ENCODE peak calls at places on chromosomes 11 and 22, in five cellular contexts. L is D341Med; S is EL; Q is stimulated activated CD4-positive, alpha-beta T cell treated with anti-CD3 and anti-CD28 coated beads, Interleukin-4, amount 100 ng/mL, for 4 hours; A is RPMI7951. U is an unnamed sample.
A peak's percentile ranks its signal among the peaks of the same experiment; 100 is the strongest.

GRCh38 chr11:66851698-66852465 is 5.0 kb upstream of the LRFN4 start:
- DNase-seq in L (no peak), S (no peak), Q (no peak), A (no peak), U (no peak)

GRCh38 chr22:28822930-28823481 is 22.6 kb upstream of the XBP1 start:
- DNase-seq in L (no peak), S (no peak), Q (peak; percentile 19), A (no peak), U (no peak)

GRCh38 chr11:7592706-7593105 is 78.9 kb downstream of the PPFIBP2 start:
- DNase-seq in L (no peak), S (peak; percentile 34), Q (no peak), A (no peak), U (peak; percentile 63)

GRCh38 chr11:102446606-102447005 is 6.0 kb downstream of the TMEM123 start:
- DNase-seq in L (no peak), S (peak; percentile 92), Q (no peak), A (peak; percentile 77), U (peak; percentile 74)

GRCh38 chr22:41641854-41642253 is 20.8 kb downstream of the XRCC6 start:
- DNase-seq in L (no peak), S (no peak), Q (no peak), A (no peak), U (no peak)

GRCh38 chr22:38923463-38924196 is 33.8 kb upstream of the APOBEC3A start:
- DNase-seq in L (peak; percentile 90), S (peak; percentile 91), Q (no peak), A (peak; percentile 90), U (peak; percentile 56)

GRCh38 chr11:117010808-117011540 is 87.3 kb downstream of the SIK3 start:
- DNase-seq in L (no peak), S (peak; percentile 93), Q (no peak), A (peak; percentile 86), U (peak; percentile 87)

GRCh38 chr11:44068180-44068579 is 2.1 kb downstream of the ACCS start:
- DNase-seq in L (no peak), S (no peak), Q (no peak), A (no peak), U (no peak)

GRCh38 chr22:50329236-50329635 is 2.4 kb upstream of the DENND6B start:
- DNase-seq in L (no peak), S (peak; percentile 77), Q (peak; percentile 14), A (peak; percentile 65), U (peak; percentile 52)

U was measured in mesenchymal stem cell.